ENCODE peak calls at places on chromosomes 4 and X, in five cellular contexts. T is CD8-positive, alpha-beta T cell; O is coronary artery; X is upper lobe of left lung; D is upper lobe of right lung. Q is an unnamed sample.

GRCh38 chr4:12472082-12472481 is 1012.1 kb downstream of the RAB28 start:
- DNase-seq in O (no peak), D (no peak), X (no peak), T (no peak), Q (no peak)

GRCh38 chrX:31524182-31524581 is 452.3 kb upstream of the FTHL17 start:
- DNase-seq in X (no peak), D (no peak), T (no peak), O (no peak), Q (no peak)

GRCh38 chr4:152983774-152984411 is 47.8 kb downstream of the FHDC1 start:
- DNase-seq in X (no peak), O (no peak), T (no peak), D (no peak), Q (no peak)

GRCh38 chr4:8312069-8312445 is 42.5 kb downstream of the HTRA3 start:
- DNase-seq in O (no peak), D (no peak), T (no peak), X (no peak), Q (no peak)

GRCh38 chrX:125778256-125778655 is 387.8 kb downstream of the DCAF12L2 start:
- DNase-seq in D (no peak), O (no peak), T (no peak), X (no peak), Q (no peak)

GRCh38 chr4:185513489-185514181 is 21.7 kb downstream of the PDLIM3 start:
- DNase-seq in T (no peak), O (no peak), X (no peak), D (no peak), Q (no peak)

GRCh38 chr4:27791640-27792039 is 931.0 kb downstream of the STIM2 start:
- DNase-seq in O (no peak), X (no peak), D (no peak), T (no peak), Q (no peak)

GRCh38 chr4:102343964-102344519 is 1.2 kb downstream of the SLC39A8 start:
- DNase-seq in O (no peak), D (peak; percentile 90), X (no peak), T (no peak), Q (no peak)

GRCh38 chr4:176309772-176310171 is 10.0 kb upstream of the SPCS3 start:
- DNase-seq in X (no peak), O (no peak), D (no peak), T (no peak), Q (no peak)

GRCh38 chr4:70715097-70715496 is 6.7 kb upstream of the RUFY3 start:
- DNase-seq in T (no peak), O (no peak), D (no peak), X (no peak), Q (no peak)
- H3K4me3 ChIP-seq in T (no peak overlapping the region), O (no peak overlapping the region), D (no peak overlapping the region), X (no peak overlapping the region), Q (no peak overlapping the region)

GRCh38 chr4:106366026-106366425 is 2.6 kb downstream of the GIMD1 start:
- DNase-seq in X (no peak), O (no peak), T (no peak), D (no peak), Q (no peak)
- H3K27ac ChIP-seq in X (no peak overlapping the region), O (no peak overlapping the region), T (no peak overlapping the region), D (no peak overlapping the region), Q (peak overlapping the region; percentile 42)

GRCh38 chrX:136647969-136648368 is at the start of gene CD40LG:
- DNase-seq in X (no peak), O (no peak), D (no peak), T (no peak), Q (no peak)
- H3K4me3 ChIP-seq in X (no peak within 1 kb of the TSS), O (no peak within 1 kb of the TSS), D (no peak within 1 kb of the TSS), T (no peak within 1 kb of the TSS), Q (no peak within 1 kb of the TSS)

GRCh38 chrX:130895299-130895698 is 7.7 kb downstream of the ENOX2 start:
- DNase-seq in O (no peak), X (no peak), D (no peak), T (no peak), Q (no peak)

GRCh38 chrX:130896026-130896425 is 7.0 kb downstream of the ENOX2 start:
- DNase-seq in T (no peak), X (no peak), O (no peak), D (no peak), Q (no peak)

GRCh38 chrX:130893356-130894085 is 9.5 kb downstream of the ENOX2 start:
- DNase-seq in D (no peak), T (no peak), X (no peak), O (no peak), Q (no peak)

GRCh38 chrX:130902446-130902782 is 595 bp downstream of the ENOX2 start:
- DNase-seq in O (no peak), X (no peak), D (no peak), T (no peak), Q (no peak)

GRCh38 chrX:130896816-130897508 is 6.0 kb downstream of the ENOX2 start:
- DNase-seq in X (no peak), O (no peak), D (no peak), T (no peak), Q (no peak)
- H3K27ac ChIP-seq in X (no peak overlapping the region), O (no peak overlapping the region), D (no peak overlapping the region), T (no peak overlapping the region), Q (no peak overlapping the region)

GRCh38 chrX:74535211-74535621 is 79.2 kb downstream of the RLIM start:
- DNase-seq in O (no peak), T (no peak), X (peak; percentile 24), D (no peak), Q (no peak)

GRCh38 chrX:74537011-74537390 is 77.4 kb downstream of the RLIM start:
- DNase-seq in D (no peak), O (no peak), T (no peak), X (no peak), Q (no peak)

GRCh38 chrX:74536142-74537010 is 78.0 kb downstream of the RLIM start:
- DNase-seq in D (peak; percentile 84), O (peak; percentile 91), X (peak; percentile 82), T (peak; percentile 15), Q (peak; percentile 71)

GRCh38 chrX:74534569-74535038 is 79.8 kb downstream of the RLIM start:
- DNase-seq in T (no peak), D (no peak), O (no peak), X (no peak), Q (no peak)

DNA sequence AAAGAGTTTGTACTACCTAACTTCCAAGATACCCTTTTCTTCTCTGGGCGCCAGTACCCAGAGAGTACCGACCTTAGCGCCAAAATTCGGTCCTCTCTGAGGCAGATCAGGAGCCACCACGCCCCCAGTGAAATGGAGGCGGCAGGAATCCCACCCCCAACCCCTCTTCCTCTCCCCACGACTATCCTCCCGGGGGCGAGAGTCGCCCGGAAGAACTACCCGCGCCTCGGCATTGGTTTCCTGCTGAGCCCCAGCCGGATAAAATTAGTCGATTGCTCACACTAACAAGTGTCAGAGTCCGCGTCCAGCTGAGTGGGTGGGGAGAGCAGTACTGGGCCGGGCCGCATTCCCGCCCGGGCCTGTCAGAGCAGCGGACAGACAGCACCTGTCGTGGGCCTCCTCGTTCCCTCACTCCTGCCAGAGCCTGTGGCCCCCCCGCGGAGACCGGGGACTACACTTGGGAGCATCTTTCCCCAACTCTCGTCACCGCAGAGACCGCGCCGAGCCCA is 78.7 kb downstream of the RLIM start:
- DNase-seq in T (peak; percentile 23), X (peak; percentile 69), D (peak; percentile 73), O (peak; percentile 86), Q (no peak)
- H3K4me3 ChIP-seq in T (peak overlapping the region; percentile 65), X (peak overlapping the region; percentile 55), D (peak overlapping the region; percentile 56), O (peak overlapping the region; percentile 68), Q (peak overlapping the region; percentile 54)

DNA sequence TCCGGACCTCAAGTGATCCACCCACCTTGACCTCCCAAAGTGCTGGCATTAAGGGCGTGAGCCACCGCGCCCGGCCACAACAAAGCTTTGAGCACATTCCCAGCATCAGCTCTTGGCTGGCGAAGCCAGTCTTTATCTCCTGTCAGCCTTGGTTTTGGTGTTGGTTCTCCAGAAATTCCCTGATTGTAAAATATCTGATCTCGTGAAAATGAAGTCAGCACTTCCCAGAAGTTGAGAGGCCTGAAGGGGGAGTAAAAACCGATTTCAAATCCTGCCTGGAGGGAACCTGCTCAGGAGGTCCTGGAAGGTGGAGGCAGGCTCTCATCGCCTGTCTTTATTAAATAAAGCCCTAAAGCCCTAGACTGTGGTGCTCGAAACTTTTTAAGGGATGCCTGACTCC is 33.6 kb downstream of the PTTG2 start:
- DNase-seq in T (no peak), D (no peak), X (no peak), O (no peak), Q (no peak)
- H3K27ac ChIP-seq in T (no peak overlapping the region), D (no peak overlapping the region), X (peak overlapping the region; percentile 24), O (peak overlapping the region; percentile 64), Q (no peak overlapping the region)

Q was measured in AG04450.